ENCODE peak calls at places on chromosome X, in eight cellular contexts. B is GM23338, V is HCT116, X is K562, I is GM12878, M is upper lobe of left lung, H is HepG2, D is Panc1. U is an unnamed sample.

GRCh38 chrX:53223955-53224859 is 800 bp downstream of the KDM5C start:
- ATAC-seq in M (no peak), D (peak; percentile 57), H (peak; percentile 19), B (peak; percentile 13), V (peak; percentile 61), I (peak; percentile 23), X (peak; percentile 38), U (no peak)

GRCh38 chrX:11787564-11787963 is 29.5 kb downstream of the MSL3 start:
- ATAC-seq in H (peak; percentile 93), B (peak; percentile 100), X (peak; percentile 91), I (no peak), D (no peak), V (peak; percentile 75), M (no peak), U (peak; percentile 72)

GRCh38 chrX:109040057-109040456 is 303.7 kb upstream of the IRS4 start:
- ATAC-seq in B (peak; percentile 38), D (no peak), I (no peak), H (no peak), V (no peak), M (no peak), X (no peak), U (no peak)

GRCh38 chrX:281166-281999 is at the start of gene PLCXD1:
- ATAC-seq in B (peak; percentile 60), X (peak; percentile 68), V (no peak), D (peak; percentile 72), M (no peak), I (peak; percentile 10), H (peak; percentile 71), U (no peak)

GRCh38 chrX:142977128-142977914 is 48.4 kb upstream of the SPANXN4 start:
- ATAC-seq in H (no peak), V (no peak), D (no peak), X (no peak), B (no peak), I (peak; percentile 87), M (no peak), U (no peak)

GRCh38 chrX:147738260-147738659 is 173.5 kb upstream of the FMR1 start:
- ATAC-seq in M (no peak), X (no peak), I (no peak), D (no peak), V (no peak), B (no peak), H (no peak), U (no peak)

GRCh38 chrX:120251471-120252011 is 929 bp downstream of the ZBTB33 start:
- ATAC-seq in I (peak; percentile 36), M (peak; percentile 52), D (peak; percentile 8), X (peak; percentile 66), B (peak; percentile 18), V (no peak), H (peak; percentile 38), U (no peak)

GRCh38 chrX:38600089-38600755 is 38.9 kb downstream of the TSPAN7 start:
- ATAC-seq in H (no peak), I (no peak), B (no peak), D (no peak), X (no peak), M (no peak), V (no peak), U (no peak)

GRCh38 chrX:9429767-9430166 is 35.1 kb upstream of the TBL1X start:
- ATAC-seq in V (no peak), M (no peak), X (no peak), D (no peak), B (no peak), I (no peak), H (no peak), U (no peak)

GRCh38 chrX:14564058-14564457 is 34.7 kb downstream of the GLRA2 start:
- ATAC-seq in H (no peak), D (no peak), B (no peak), V (no peak), M (no peak), I (no peak), X (no peak), U (no peak)

GRCh38 chrX:19862634-19863236 is 24.7 kb downstream of the SH3KBP1 start:
- ATAC-seq in M (no peak), X (no peak), H (no peak), D (no peak), I (peak; percentile 1), V (no peak), B (peak; percentile 82), U (no peak)

GRCh38 chrX:98067611-98068010 is 1183.9 kb downstream of the RPA4 start:
- ATAC-seq in H (no peak), B (no peak), X (no peak), V (no peak), I (no peak), D (no peak), M (no peak), U (no peak)

GRCh38 chrX:42027367-42028025 is 104.1 kb upstream of the CASK start:
- ATAC-seq in H (peak; percentile 52), M (no peak), I (peak; percentile 69), D (no peak), B (no peak), V (no peak), X (no peak), U (no peak)

GRCh38 chrX:30979271-30979670 is 90.2 kb upstream of the TAB3 start:
- ATAC-seq in D (no peak), X (no peak), B (no peak), M (no peak), H (peak; percentile 60), V (no peak), I (no peak), U (no peak)

GRCh38 chrX:135923353-135923752 is 29.8 kb downstream of the SAGE1 start:
- ATAC-seq in M (no peak), H (no peak), X (peak; percentile 61), I (no peak), D (no peak), V (peak; percentile 70), B (peak; percentile 50), U (no peak)
- TF ChIP-seq CTCF in M (no peak), H (peak; percentile 26), X (peak; percentile 44), I (peak; percentile 15), D (peak; percentile 69), V (peak; percentile 45), B (peak; percentile 61), U (no peak)

GRCh38 chrX:46306103-46306502 is 239.1 kb downstream of the ZNF674 start:
- ATAC-seq in D (no peak), M (no peak), V (no peak), I (no peak), B (no peak), H (no peak), X (no peak), U (no peak)

GRCh38 chrX:46301903-46302302 is 243.3 kb downstream of the ZNF674 start:
- ATAC-seq in M (no peak), V (no peak), B (no peak), X (no peak), H (no peak), I (no peak), D (no peak), U (no peak)

GRCh38 chrX:46310815-46311497 is 234.3 kb downstream of the ZNF674 start:
- ATAC-seq in X (no peak), M (no peak), H (no peak), D (peak; percentile 34), V (no peak), I (peak; percentile 24), B (no peak), U (no peak)

GRCh38 chrX:46308106-46308505 is 237.1 kb downstream of the ZNF674 start:
- ATAC-seq in V (no peak), D (no peak), B (peak; percentile 39), H (no peak), I (no peak), M (no peak), X (no peak), U (no peak)

DNA sequence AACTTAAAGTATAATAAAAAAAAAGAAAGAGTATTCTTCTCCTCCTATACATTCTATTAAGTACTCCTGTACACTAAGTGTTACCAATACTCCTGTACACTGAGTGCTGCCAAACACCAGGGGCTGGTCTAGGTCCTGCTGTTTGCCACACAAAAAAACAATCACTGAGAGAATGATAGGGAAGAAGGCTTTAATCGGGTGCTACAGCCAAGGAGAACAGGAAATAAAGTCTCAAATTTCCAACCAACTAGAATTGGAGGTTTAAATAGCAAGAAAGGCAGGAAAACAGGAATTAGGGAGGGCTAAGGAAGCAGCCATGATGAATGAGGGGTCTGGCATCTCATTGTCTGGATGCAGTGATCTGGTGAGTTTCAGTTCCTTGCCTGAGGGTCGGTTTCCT is 239.8 kb downstream of the ZNF674 start:
- ATAC-seq in M (no peak), I (no peak), D (no peak), X (no peak), B (no peak), V (no peak), H (no peak), U (no peak)
- H3K27ac ChIP-seq in M (no peak overlapping the region), I (no peak overlapping the region), D (no peak overlapping the region), X (no peak overlapping the region), B (no peak overlapping the region), V (no peak overlapping the region), H (no peak overlapping the region), U (no peak overlapping the region)

GRCh38 chrX:136143714-136144113 is 3.6 kb upstream of the FHL1 start:
- ATAC-seq in B (no peak), X (no peak), I (no peak), D (no peak), M (no peak), H (no peak), V (no peak), U (no peak)

GRCh38 chrX:136141569-136141968 is 5.8 kb upstream of the FHL1 start:
- ATAC-seq in D (no peak), X (no peak), V (no peak), I (no peak), B (no peak), H (no peak), M (no peak), U (no peak)

DNA sequence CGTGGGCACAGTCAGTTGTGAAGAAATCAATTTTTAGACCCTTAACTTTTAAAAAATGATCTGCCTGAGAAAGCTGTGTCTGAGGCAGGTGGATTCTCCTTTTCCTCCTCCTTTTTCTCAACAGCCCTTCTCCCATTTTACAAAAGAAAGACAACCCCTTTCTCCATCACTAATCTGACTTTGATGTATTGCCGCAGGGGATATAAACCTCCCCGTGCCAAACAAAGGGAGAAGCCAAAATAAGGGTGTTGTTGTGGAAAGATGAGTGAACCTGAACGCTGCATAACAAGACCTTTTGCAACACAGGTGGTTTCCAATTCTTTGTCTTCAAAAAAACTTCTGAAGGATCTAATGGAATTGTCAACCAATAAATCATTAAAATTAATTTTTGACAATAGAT is 8.4 kb upstream of the FHL1 start:
- ATAC-seq in B (no peak), V (no peak), X (no peak), H (no peak), D (no peak), I (no peak), M (no peak), U (no peak)
- TF ChIP-seq POLR2AphosphoS5 in B (no peak), V (no peak), X (no peak), H (no peak), D (no peak), I (no peak), M (no peak), U (no peak)

DNA sequence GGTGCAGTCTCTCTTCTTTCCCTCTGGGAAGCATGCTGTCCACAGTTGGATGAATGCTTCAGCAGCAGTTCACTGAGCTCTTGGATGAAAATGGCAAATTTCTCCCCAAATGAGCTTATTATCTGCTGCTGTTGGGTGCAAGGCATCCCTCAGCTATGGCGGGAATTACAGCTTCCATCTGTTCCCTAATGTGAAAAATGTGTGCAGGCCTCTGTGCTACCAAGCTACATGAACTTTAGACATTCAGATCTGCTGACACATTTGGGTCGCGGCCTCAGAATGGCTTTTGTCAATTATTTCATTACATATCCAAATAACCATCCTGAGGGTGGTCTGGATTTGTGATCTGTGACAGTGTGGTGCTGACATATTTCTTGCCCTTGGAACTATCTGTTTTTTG is 119.5 kb upstream of the SCML1 start:
- ATAC-seq in B (no peak), D (no peak), H (no peak), M (no peak), I (no peak), V (no peak), X (no peak), U (no peak)
- TF ChIP-seq CTCF in B (no peak), D (no peak), H (no peak), M (no peak), I (no peak), V (no peak), X (no peak), U (no peak)